ENCODE peak calls at places on chromosomes 4 and X, in six cellular contexts. A is cardiac muscle cell, L is breast epithelium, C is brain microvascular endothelial cell, J is cardiac fibroblast, D is coronary artery. K is an unnamed sample.
A peak's percentile ranks its signal among the peaks of the same experiment; 100 is the strongest.

GRCh38 chr4:7651461-7651921 is 216.8 kb upstream of the PSAPL1 start:
- DNase-seq in L (peak; percentile 91), C (peak; percentile 23), D (no peak), A (peak; percentile 37), J (peak; percentile 34), K (no peak)

GRCh38 chr4:153318696-153319320 is 25.7 kb upstream of the MND1 start:
- DNase-seq in A (peak; percentile 72), C (peak; percentile 35), J (peak; percentile 70), D (no peak), L (no peak), K (no peak)

GRCh38 chr4:139553751-139554670 is 2.0 kb downstream of the SETD7 start:
- DNase-seq in L (no peak), C (no peak), J (no peak), D (no peak), A (no peak), K (no peak)

GRCh38 chrX:51569561-51569960 is 49.2 kb downstream of the CENPVL3 start:
- DNase-seq in A (no peak), J (no peak), D (no peak), L (no peak), C (no peak), K (no peak)

GRCh38 chr4:54318904-54319303 is 89.8 kb downstream of the PDGFRA start:
- DNase-seq in L (no peak), A (peak; percentile 76), D (no peak), J (peak; percentile 75), C (peak; percentile 14), K (peak; percentile 5)

GRCh38 chr4:162408309-162408708 is 244.5 kb upstream of the FSTL5 start:
- DNase-seq in C (no peak), L (no peak), D (no peak), A (no peak), J (no peak), K (no peak)

GRCh38 chrX:101507372-101507771 is 22.1 kb downstream of the ARMCX4 start:
- DNase-seq in C (no peak), A (no peak), J (no peak), D (no peak), L (no peak), K (no peak)

GRCh38 chr4:101835121-101835904 is 44.8 kb downstream of the BANK1 start:
- DNase-seq in C (peak; percentile 35), A (peak; percentile 82), D (no peak), J (peak; percentile 75), L (no peak), K (no peak)

GRCh38 chrX:53280703-53281320 is 572 bp downstream of the IQSEC2 start:
- DNase-seq in C (peak; percentile 47), J (peak; percentile 32), D (no peak), A (peak; percentile 54), L (no peak), K (no peak)

GRCh38 chrX:108359811-108360602 is 78.2 kb downstream of the COL4A6 start:
- DNase-seq in C (no peak), J (peak; percentile 6), A (peak; percentile 3), D (no peak), L (no peak), K (no peak)

GRCh38 chrX:72659726-72660125 is 54.4 kb downstream of the PHKA1 start:
- DNase-seq in C (no peak), L (no peak), J (no peak), A (no peak), D (no peak), K (no peak)

GRCh38 chr4:166143227-166143626 is 270.2 kb downstream of the TLL1 start:
- DNase-seq in J (no peak), L (no peak), D (no peak), A (peak; percentile 13), C (peak; percentile 7), K (no peak)

GRCh38 chr4:104870495-104871228 is 276.0 kb upstream of the TET2 start:
- DNase-seq in D (no peak), L (no peak), J (no peak), C (no peak), A (no peak), K (no peak)

GRCh38 chrX:106437407-106437806 is 174.4 kb upstream of the RADX start:
- DNase-seq in C (no peak), A (peak; percentile 0), D (no peak), J (no peak), L (no peak), K (no peak)

GRCh38 chr4:147737623-147738022 is 5.7 kb downstream of the ARHGAP10 start:
- DNase-seq in D (no peak), J (no peak), A (no peak), C (no peak), L (no peak), K (no peak)

GRCh38 chr4:169236901-169237626 is 33.7 kb downstream of the SH3RF1 start:
- DNase-seq in D (no peak), C (no peak), A (no peak), L (peak; percentile 85), J (no peak), K (no peak)

GRCh38 chr4:44157611-44158277 is 290.9 kb downstream of the KCTD8 start:
- DNase-seq in C (no peak), J (peak; percentile 1), D (no peak), L (no peak), A (no peak), K (no peak)

GRCh38 chr4:133997440-133997839 is 204.1 kb downstream of the PABPC4L start:
- DNase-seq in J (peak; percentile 1), C (no peak), L (no peak), A (peak; percentile 8), D (no peak), K (no peak)
- TF ChIP-seq CTCF in J (no peak), C (no peak), L (no peak), A (no peak), D (no peak), K (no peak)

GRCh38 chrX:54449929-54450328 is 9.7 kb downstream of the TSR2 start:
- DNase-seq in A (no peak), C (no peak), J (no peak), D (no peak), L (no peak), K (no peak)

GRCh38 chrX:54447461-54447860 is 7.3 kb downstream of the TSR2 start:
- DNase-seq in L (no peak), A (peak; percentile 23), J (peak; percentile 16), D (no peak), C (no peak), K (no peak)

DNA sequence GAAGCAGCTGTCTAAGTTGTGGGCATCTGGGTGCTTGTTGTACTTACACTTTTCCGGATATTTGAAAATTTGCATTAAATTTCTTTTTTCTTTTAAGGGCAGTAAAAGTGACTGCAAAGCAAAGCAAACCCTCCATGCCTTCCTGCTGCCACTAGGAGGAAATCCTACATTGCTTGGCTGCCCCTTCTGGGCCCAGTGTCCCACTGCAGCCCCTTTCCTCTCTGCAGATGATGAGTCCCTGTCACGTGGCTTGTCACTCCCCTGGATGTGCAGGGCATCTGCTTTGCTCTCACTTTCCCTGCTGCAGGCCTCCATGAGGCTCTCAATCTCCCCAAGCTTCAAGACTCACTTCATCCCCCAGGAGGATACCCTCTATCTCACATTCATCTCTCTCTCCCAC is 12.7 kb downstream of the TSR2 start:
- DNase-seq in A (peak; percentile 12), L (no peak), D (no peak), C (peak; percentile 14), J (peak; percentile 17), K (no peak)
- TF ChIP-seq CTCF in A (peak; percentile 21), L (no peak), D (no peak), C (peak; percentile 67), J (peak; percentile 22), K (peak; percentile 2)

GRCh38 chrX:16828126-16828908 is 41.8 kb downstream of the RBBP7 start:
- DNase-seq in A (peak; percentile 92), C (peak; percentile 93), J (peak; percentile 92), L (no peak), D (no peak), K (peak; percentile 36)

GRCh38 chrX:16827225-16827624 is 41.0 kb downstream of the TXLNG start:
- DNase-seq in C (no peak), J (no peak), A (no peak), L (no peak), D (no peak), K (no peak)

GRCh38 chrX:16834811-16835210 is 35.4 kb downstream of the RBBP7 start:
- DNase-seq in L (no peak), J (no peak), D (no peak), A (no peak), C (no peak), K (no peak)

GRCh38 chrX:16836371-16836770 is 33.8 kb downstream of the RBBP7 start:
- DNase-seq in C (no peak), L (no peak), D (no peak), A (no peak), J (peak; percentile 38), K (no peak)

DNA sequence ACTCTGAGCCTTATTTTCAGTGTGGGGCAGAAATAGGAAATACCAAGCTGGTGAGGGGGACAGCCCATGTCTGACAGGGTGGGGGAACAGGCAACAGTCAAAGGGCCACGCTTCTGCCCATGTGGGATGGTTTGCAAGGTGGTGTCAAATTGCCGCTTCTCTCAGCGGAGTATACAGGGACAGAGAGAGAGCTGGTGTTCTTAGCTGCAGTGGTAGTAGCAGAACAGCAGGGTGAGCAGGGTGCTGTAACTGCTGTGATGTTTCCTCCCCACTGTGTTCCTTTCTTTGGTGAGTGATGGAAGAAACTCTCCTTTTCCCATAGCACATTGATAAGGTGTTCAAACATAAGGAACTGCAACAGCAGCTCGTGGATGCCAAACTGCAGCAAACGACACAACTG is 37.9 kb downstream of the RBBP7 start:
- DNase-seq in J (peak; percentile 12), D (no peak), A (no peak), C (no peak), L (no peak), K (no peak)
- TF ChIP-seq CTCF in J (no peak), D (no peak), A (no peak), C (peak; percentile 27), L (no peak), K (no peak)

GRCh38 chr4:91028223-91028622 is 901.0 kb downstream of the CCSER1 start:
- DNase-seq in A (no peak), L (no peak), J (no peak), D (no peak), C (no peak), K (no peak)

GRCh38 chr4:91035276-91035675 is 908.1 kb downstream of the CCSER1 start:
- DNase-seq in C (no peak), A (no peak), D (no peak), L (no peak), J (no peak), K (no peak)

GRCh38 chr4:91031761-91032160 is 904.6 kb downstream of the CCSER1 start:
- DNase-seq in D (no peak), C (no peak), J (no peak), A (no peak), L (no peak), K (no peak)

GRCh38 chr4:91037951-91038350 is 910.8 kb downstream of the CCSER1 start:
- DNase-seq in D (no peak), L (no peak), A (no peak), J (no peak), C (no peak), K (no peak)

DNA sequence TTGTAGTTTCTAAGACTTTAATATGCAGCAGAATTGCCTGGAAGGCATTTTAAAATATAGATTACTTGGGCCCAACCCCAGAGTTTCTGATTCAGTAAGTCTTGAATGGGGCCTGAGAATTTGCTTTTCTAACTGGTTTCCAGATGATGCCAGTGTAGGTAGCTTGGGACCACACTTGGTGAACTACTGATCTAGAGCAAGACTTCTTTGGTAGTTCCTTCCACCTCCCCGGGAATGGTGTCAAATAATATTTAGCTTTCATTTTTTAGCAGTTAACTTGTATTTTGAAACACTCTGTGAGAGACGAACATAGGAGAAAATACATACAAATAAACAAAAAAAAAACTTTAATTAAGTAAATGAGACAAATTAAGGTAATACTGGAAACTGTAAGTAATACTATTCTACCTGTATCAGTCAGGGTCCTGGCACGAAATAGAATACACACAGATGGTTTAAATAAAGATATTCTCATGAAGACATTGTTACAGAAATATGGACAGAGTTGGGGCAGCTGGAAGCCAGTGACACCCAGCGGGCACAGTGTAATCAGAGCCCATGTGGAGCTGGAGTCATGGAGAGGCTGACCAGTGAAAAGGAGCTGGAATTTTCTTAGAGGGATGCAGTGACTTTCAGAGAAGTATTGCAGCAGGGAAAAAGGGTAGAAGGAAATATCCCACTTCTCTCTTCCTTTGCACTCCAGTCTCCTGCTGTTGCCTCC is 905.7 kb downstream of the CCSER1 start:
- DNase-seq in L (no peak), C (no peak), D (no peak), J (no peak), A (no peak), K (no peak)
- TF ChIP-seq CTCF in L (no peak), C (no peak), D (no peak), J (no peak), A (no peak), K (no peak)